ENCODE peak calls at places on chromosome 12, in seven cellular contexts. R, W, N, D, O, L and G are unnamed samples.

GRCh38 chr12:108649668-108650067 is 16.0 kb upstream of the SELPLG start:
- DNase-seq in R (peak), W (no peak), N (peak), D (no peak), O (peak), L (no peak), G (no peak)

GRCh38 chr12:29762637-29763300 is 21.0 kb downstream of the TMTC1 start:
- DNase-seq in R (peak), W (no peak), N (no peak), D (no peak), O (no peak), L (no peak), G (no peak)

GRCh38 chr12:88496429-88497190 is 83.7 kb downstream of the KITLG start:
- DNase-seq in R (peak), W (no peak), N (peak), D (no peak), O (no peak), L (no peak), G (no peak)

GRCh38 chr12:88242161-88242925 is 100.2 kb downstream of the TMTC3 start:
- DNase-seq in R (peak), W (no peak), N (peak), D (no peak), O (peak), L (no peak), G (no peak)

GRCh38 chr12:94768398-94769039 is 118.2 kb upstream of the TMCC3 start:
- DNase-seq in R (peak), W (no peak), N (peak), D (no peak), O (no peak), L (no peak), G (no peak)

GRCh38 chr12:4975574-4975973 is 65.9 kb downstream of the KCNA1 start:
- DNase-seq in R (peak), W (peak), N (no peak), D (no peak), O (no peak), L (no peak), G (peak)

GRCh38 chr12:295132-295531 is 32.5 kb upstream of the SLC6A13 start:
- DNase-seq in R (no peak), W (no peak), N (no peak), D (no peak), O (no peak), L (no peak), G (no peak)

GRCh38 chr12:58566599-58566998 is 353.7 kb downstream of the LRIG3 start:
- DNase-seq in R (peak), W (no peak), N (peak), D (no peak), O (peak), L (no peak), G (no peak)

GRCh38 chr12:83261998-83262397 is 575.3 kb downstream of the TMTC2 start:
- DNase-seq in R (no peak), W (no peak), N (no peak), D (no peak), O (no peak), L (no peak), G (no peak)
- TF ChIP-seq CTCF in R (no peak), W (no peak), N (no peak), D (no peak), O (no peak), L (no peak), G (no peak)

DNA sequence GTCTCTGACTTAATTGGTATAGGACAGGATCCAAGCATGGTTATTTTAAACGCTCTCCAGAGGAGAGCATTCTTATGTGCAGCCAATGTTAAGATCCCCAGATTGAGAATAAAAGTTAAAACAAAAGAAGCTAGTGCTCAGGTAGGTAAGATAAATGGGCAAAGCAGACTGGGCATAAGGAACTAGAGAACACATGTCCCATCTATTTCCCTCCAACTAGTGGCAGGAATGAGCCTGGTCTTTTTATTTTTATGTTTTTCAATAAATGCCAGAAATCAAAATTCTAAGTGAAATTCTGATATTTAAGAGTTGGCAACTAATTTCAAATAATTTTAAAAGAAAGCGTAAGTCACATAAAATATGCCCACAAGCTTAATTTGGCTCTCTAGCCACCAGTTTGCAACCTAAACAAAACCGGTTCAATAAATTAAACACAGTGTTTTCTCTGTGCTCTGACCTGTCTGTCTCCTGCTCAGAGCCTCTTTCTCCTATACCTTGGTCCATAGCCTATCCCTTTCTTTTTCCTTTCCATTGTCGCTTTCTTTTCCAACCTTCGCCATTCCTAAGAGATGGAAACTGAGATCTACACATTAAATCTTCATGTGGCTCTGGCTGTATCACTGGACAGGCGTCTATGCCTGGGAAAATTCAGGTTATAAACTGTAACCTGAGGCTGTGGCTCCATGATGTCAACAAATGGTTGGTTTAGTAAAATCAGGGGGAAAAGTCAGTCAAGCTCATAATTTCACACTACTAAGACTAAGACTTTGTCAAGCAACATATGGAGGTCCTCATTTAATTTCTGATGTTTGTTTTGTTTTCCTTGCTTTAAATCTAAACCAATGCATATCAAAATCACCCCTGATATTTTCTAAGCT is 5.5 kb downstream of the SLC38A1 start:
- DNase-seq in R (no peak), W (no peak), N (no peak), D (no peak), O (no peak), L (no peak), G (no peak)
- TF ChIP-seq CTCF in R (peak), W (no peak), N (peak), D (no peak), O (peak), L (no peak), G (peak)

GRCh38 chr12:6620137-6620884 is 13.1 kb upstream of the CHD4 start:
- DNase-seq in R (peak), W (peak), N (peak), D (no peak), O (peak), L (no peak), G (peak)
- TF ChIP-seq CTCF in R (peak), W (peak), N (peak), D (peak), O (peak), L (no peak), G (peak)

GRCh38 chr12:118302053-118302452 is 70.7 kb downstream of the TAOK3 start:
- DNase-seq in R (peak), W (no peak), N (peak), D (no peak), O (peak), L (no peak), G (no peak)

GRCh38 chr12:118297284-118297683 is 75.4 kb downstream of the TAOK3 start:
- DNase-seq in R (no peak), W (no peak), N (no peak), D (no peak), O (no peak), L (no peak), G (no peak)

GRCh38 chr12:118304093-118304492 is 68.6 kb downstream of the TAOK3 start:
- DNase-seq in R (no peak), W (no peak), N (no peak), D (no peak), O (no peak), L (no peak), G (no peak)

DNA sequence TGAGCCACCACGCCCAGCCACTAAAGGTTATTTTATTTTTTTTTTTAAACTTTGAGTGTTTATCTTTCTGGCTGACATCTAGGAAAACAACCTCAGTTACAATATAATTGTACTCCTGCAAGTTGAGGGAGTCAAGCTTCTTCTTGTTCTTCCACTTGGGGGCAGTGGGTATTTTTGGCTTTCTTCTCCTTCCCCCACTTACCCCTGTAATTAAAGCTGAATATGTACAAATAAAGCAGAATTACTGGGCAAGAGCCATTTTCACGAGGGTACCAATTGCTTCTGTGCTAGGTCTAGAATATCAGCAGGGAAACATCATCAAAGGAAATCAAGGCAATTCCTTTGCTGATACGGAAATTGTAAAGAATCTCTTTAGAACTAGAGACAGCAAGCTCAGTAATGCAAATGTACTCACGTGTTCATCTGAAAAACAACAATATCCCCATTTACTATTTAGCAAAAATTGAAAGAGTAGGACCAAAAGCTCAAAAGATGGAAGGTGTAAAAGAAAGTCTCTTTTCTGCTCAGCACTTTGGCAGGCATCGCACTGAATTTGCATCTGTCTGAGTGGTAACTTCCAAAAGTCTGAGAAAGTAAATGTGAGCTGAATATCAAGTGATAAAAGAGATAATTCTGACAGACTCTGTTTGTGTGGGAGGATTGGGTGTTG is 72.8 kb downstream of the TAOK3 start:
- DNase-seq in R (no peak), W (no peak), N (no peak), D (no peak), O (peak), L (no peak), G (no peak)
- TF ChIP-seq CTCF in R (no peak), W (no peak), N (no peak), D (no peak), O (no peak), L (no peak), G (no peak)

GRCh38 chr12:89501793-89502192 is 22.8 kb downstream of the GALNT4 start:
- DNase-seq in R (no peak), W (no peak), N (no peak), D (no peak), O (no peak), L (no peak), G (no peak)

GRCh38 chr12:89507015-89507824 is 17.4 kb downstream of the GALNT4 start:
- DNase-seq in R (no peak), W (no peak), N (no peak), D (no peak), O (no peak), L (no peak), G (no peak)

GRCh38 chr12:89499857-89500256 is 24.7 kb downstream of the GALNT4 start:
- DNase-seq in R (no peak), W (no peak), N (no peak), D (no peak), O (no peak), L (no peak), G (no peak)

GRCh38 chr12:89506050-89506449 is 18.5 kb downstream of the GALNT4 start:
- DNase-seq in R (no peak), W (no peak), N (no peak), D (no peak), O (no peak), L (no peak), G (no peak)

GRCh38 chr12:89504560-89505346 is 19.8 kb downstream of the GALNT4 start:
- DNase-seq in R (peak), W (no peak), N (peak), D (no peak), O (peak), L (no peak), G (no peak)
- TF ChIP-seq CTCF in R (no peak), W (no peak), N (no peak), D (no peak), O (no peak), L (no peak), G (no peak)